ENCODE peak calls at places on chromosomes 16 and 17, in five cellular contexts. T, E, K, I and Q are unnamed samples.

GRCh38 chr17:76273435-76273921 is 8.3 kb downstream of the UBALD2 start:
- DNase-seq in I (peak; percentile 49), T (no peak), K (no peak), E (no peak), Q (no peak)

GRCh38 chr17:20206591-20206990 is 197.4 kb downstream of the SPECC1 start:
- DNase-seq in K (no peak), T (no peak), E (no peak), I (no peak), Q (no peak)

GRCh38 chr16:87809150-87809902 is 43.5 kb upstream of the KLHDC4 start:
- DNase-seq in I (no peak), K (no peak), E (peak; percentile 85), T (no peak), Q (peak; percentile 82)

GRCh38 chr17:1644493-1645206 is 882 bp downstream of the SCARF1 start:
- DNase-seq in E (peak; percentile 61), K (no peak), T (no peak), I (no peak), Q (no peak)

GRCh38 chr17:6269474-6269873 is 165.4 kb downstream of the AIPL1 start:
- DNase-seq in I (no peak), T (peak; percentile 6), K (no peak), E (no peak), Q (no peak)

GRCh38 chr17:58312021-58312630 is 16.5 kb downstream of the TSPOAP1 start:
- DNase-seq in K (no peak), E (no peak), I (peak; percentile 33), T (no peak), Q (no peak)

GRCh38 chr17:5619088-5619740 is 34.9 kb upstream of the NLRP1 start:
- DNase-seq in E (peak; percentile 37), K (no peak), I (no peak), T (no peak), Q (no peak)

GRCh38 chr17:62735027-62735651 is 73.0 kb downstream of the MARCHF10 start:
- DNase-seq in E (no peak), K (no peak), T (no peak), I (no peak), Q (no peak)

GRCh38 chr16:27738596-27738995 is 188.7 kb downstream of the KATNIP start:
- DNase-seq in T (no peak), K (no peak), I (no peak), E (no peak), Q (no peak)

GRCh38 chr16:4011225-4011939 is 104.9 kb downstream of the ADCY9 start:
- DNase-seq in T (no peak), I (no peak), K (no peak), E (no peak), Q (no peak)

GRCh38 chr17:33520404-33521032 is 227.4 kb upstream of the ASIC2 start:
- DNase-seq in T (no peak), K (peak; percentile 33), I (peak; percentile 83), E (no peak), Q (peak; percentile 23)

GRCh38 chr17:67109111-67109510 is 64.8 kb downstream of the CACNG1 start:
- DNase-seq in I (no peak), K (no peak), T (no peak), E (no peak), Q (no peak)

GRCh38 chr16:68083861-68084503 is 1.2 kb upstream of the NFATC3 start:
- DNase-seq in K (no peak), T (no peak), E (no peak), I (no peak), Q (peak; percentile 61)

GRCh38 chr17:49687878-49688491 is 10.1 kb upstream of the SPOP start:
- DNase-seq in T (no peak), E (no peak), I (no peak), K (no peak), Q (peak; percentile 58)

GRCh38 chr16:10497132-10498088 is 83.0 kb downstream of the EMP2 start:
- DNase-seq in E (no peak), K (no peak), I (no peak), T (no peak), Q (no peak)

GRCh38 chr17:4808378-4808767 is 1.4 kb downstream of the PLD2 start:
- DNase-seq in E (no peak), K (no peak), T (no peak), I (no peak), Q (no peak)

GRCh38 chr17:82917656-82918345 is 78.0 kb upstream of the ZNF750 start:
- DNase-seq in K (no peak), E (no peak), T (no peak), I (peak; percentile 83), Q (peak; percentile 23)

GRCh38 chr17:71338396-71338795 is 782.4 kb upstream of the SOX9 start:
- DNase-seq in K (no peak), E (no peak), T (no peak), I (no peak), Q (no peak)

GRCh38 chr16:81204794-81205680 is 33.5 kb upstream of the BCO1 start:
- DNase-seq in I (peak; percentile 62), T (peak; percentile 59), E (peak; percentile 11), K (no peak), Q (peak; percentile 61)

GRCh38 chr16:65781363-65781762 is 585.1 kb upstream of the CDH5 start:
- DNase-seq in E (no peak), T (no peak), K (no peak), I (no peak), Q (no peak)

GRCh38 chr17:40023590-40024292 is 8.5 kb downstream of the CSF3 start:
- DNase-seq in E (no peak), I (no peak), T (no peak), K (no peak), Q (no peak)

GRCh38 chr17:43019418-43019817 is 2.8 kb downstream of the VAT1 start:
- DNase-seq in E (no peak), I (no peak), T (no peak), K (no peak), Q (no peak)

GRCh38 chr17:73612074-73612473 is 32.2 kb downstream of the SDK2 start:
- DNase-seq in I (no peak), K (no peak), T (no peak), E (no peak), Q (no peak)

GRCh38 chr16:22022151-22022550 is 14.2 kb downstream of the MOSMO start:
- DNase-seq in E (no peak), I (no peak), K (no peak), T (no peak), Q (no peak)

GRCh38 chr16:23711785-23712184 is 1.2 kb downstream of the ERN2 start:
- DNase-seq in K (no peak), T (no peak), I (no peak), E (no peak), Q (no peak)
- TF ChIP-seq JUND in K (no peak), T (no peak), I (no peak), E (no peak), Q (no peak)

GRCh38 chr17:8563981-8564602 is 66.4 kb downstream of the MYH10 start:
- DNase-seq in T (no peak), I (no peak), E (no peak), K (no peak), Q (no peak)
- TF ChIP-seq JUND in T (no peak), I (no peak), E (no peak), K (no peak), Q (no peak)

GRCh38 chr16:1107731-1108130 is 11.7 kb upstream of the C1QTNF8 start:
- DNase-seq in K (no peak), E (no peak), T (no peak), I (no peak), Q (no peak)

GRCh38 chr16:1107141-1107540 is 11.1 kb upstream of the C1QTNF8 start:
- DNase-seq in T (no peak), I (no peak), K (no peak), E (no peak), Q (no peak)

GRCh38 chr16:1106659-1107058 is 10.6 kb upstream of the C1QTNF8 start:
- DNase-seq in I (no peak), T (no peak), E (no peak), K (no peak), Q (no peak)

GRCh38 chr16:1103649-1104005 is 7.6 kb upstream of the C1QTNF8 start:
- DNase-seq in K (no peak), I (no peak), E (no peak), T (no peak), Q (no peak)

DNA sequence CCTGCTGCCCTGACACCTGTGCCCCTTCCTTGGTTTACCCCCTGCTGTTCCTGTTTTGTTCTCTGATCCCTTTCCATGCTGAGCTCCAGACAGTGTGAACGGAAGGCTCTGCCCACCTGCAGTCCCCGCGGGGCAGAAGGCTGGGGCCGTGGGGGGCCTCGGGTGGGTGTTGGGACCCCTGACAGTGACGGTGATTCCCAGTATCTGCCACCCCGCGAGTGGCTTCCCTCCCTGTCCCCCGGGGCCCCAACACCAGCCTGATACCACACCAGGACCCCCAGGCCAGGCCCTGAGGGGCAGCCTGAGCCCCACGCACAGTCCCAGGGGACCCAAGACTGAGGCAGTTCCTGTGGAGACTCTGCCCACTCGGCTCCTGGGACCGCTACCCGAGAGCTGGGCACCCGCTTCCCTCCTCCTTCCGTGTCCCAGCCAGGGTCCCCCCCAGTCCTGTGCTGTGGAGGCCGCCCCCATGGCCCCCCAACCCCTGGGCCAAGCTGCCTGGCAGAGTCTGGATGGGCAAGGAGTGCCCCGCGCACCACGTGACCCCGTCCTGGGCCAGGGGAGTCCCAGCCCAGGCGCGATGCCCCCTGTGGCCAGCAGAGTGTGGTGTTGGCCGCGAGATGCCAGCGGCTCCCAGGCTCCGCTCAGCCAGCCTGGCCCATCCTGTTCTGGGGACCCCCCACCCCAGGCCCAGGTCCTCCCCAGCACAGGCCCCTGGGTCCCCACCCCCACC is 10.0 kb upstream of the C1QTNF8 start:
- DNase-seq in I (peak; percentile 98), K (no peak), T (no peak), E (no peak), Q (peak; percentile 39)
- TF ChIP-seq JUND in I (no peak), K (no peak), T (no peak), E (no peak), Q (no peak)

GRCh38 chr16:1768767-1769401 is 2.5 kb downstream of the NME3 start:
- DNase-seq in I (no peak), E (no peak), T (no peak), K (no peak), Q (no peak)
- TF ChIP-seq JUND in I (no peak), E (no peak), T (no peak), K (no peak), Q (no peak)

GRCh38 chr16:89621136-89621697 is 7.8 kb downstream of the DPEP1 start:
- DNase-seq in T (no peak), E (no peak), I (no peak), K (no peak), Q (no peak)

GRCh38 chr16:89620406-89620841 is 7.0 kb downstream of the DPEP1 start:
- DNase-seq in E (no peak), I (no peak), T (no peak), K (no peak), Q (no peak)

GRCh38 chr16:89624775-89625761 is 11.6 kb downstream of the DPEP1 start:
- DNase-seq in T (no peak), K (no peak), E (no peak), I (no peak), Q (peak; percentile 73)

GRCh38 chr16:89621698-89622409 is 8.4 kb downstream of the DPEP1 start:
- DNase-seq in E (no peak), K (no peak), T (no peak), I (no peak), Q (peak; percentile 68)

GRCh38 chr16:89623511-89624232 is 10.2 kb downstream of the DPEP1 start:
- DNase-seq in E (no peak), I (no peak), K (no peak), T (no peak), Q (peak; percentile 40)
- TF ChIP-seq JUND in E (no peak), I (no peak), K (no peak), T (no peak), Q (no peak)